ENCODE peak calls at places on chromosomes 3 and 15, in five cellular contexts. E is endodermal cell, O is bronchial epithelial cell, U is ovary, P is NT2/D1. W is an unnamed sample.
A peak's percentile ranks its signal among the peaks of the same experiment; 100 is the strongest.

GRCh38 chr3:185362850-185363661 is at the start of gene MAP3K13:
- DNase-seq in E (peak; percentile 91), O (peak; percentile 95), U (peak; percentile 56), P (peak; percentile 79), W (peak; percentile 85)

GRCh38 chr3:114035896-114036295 is 20.4 kb downstream of the CCDC191 start:
- DNase-seq in E (no peak), O (no peak), U (no peak), P (no peak), W (no peak)

GRCh38 chr3:160114352-160114751 is 110.9 kb upstream of the C3orf80 start:
- DNase-seq in E (no peak), O (no peak), U (no peak), P (no peak), W (no peak)

GRCh38 chr15:69056365-69056764 is 41.9 kb downstream of the NOX5 start:
- DNase-seq in E (peak; percentile 70), O (peak; percentile 68), U (no peak), P (no peak), W (no peak)

GRCh38 chr3:5053021-5053831 is 68.9 kb upstream of the ARL8B start:
- DNase-seq in E (no peak), O (peak; percentile 33), U (no peak), P (no peak), W (no peak)

GRCh38 chr3:147915057-147915456 is 505.9 kb downstream of the ZIC1 start:
- DNase-seq in E (no peak), O (no peak), U (no peak), P (no peak), W (no peak)

GRCh38 chr15:89074402-89075012 is 13.7 kb upstream of the ABHD2 start:
- DNase-seq in E (no peak), O (no peak), U (no peak), P (no peak), W (no peak)

GRCh38 chr3:64377942-64378341 is 152.7 kb upstream of the PRICKLE2 start:
- DNase-seq in E (no peak), O (no peak), U (no peak), P (no peak), W (no peak)

GRCh38 chr15:89531796-89532537 is 35.6 kb upstream of the RHCG start:
- DNase-seq in E (no peak), O (peak; percentile 84), U (no peak), P (no peak), W (no peak)

GRCh38 chr15:71332605-71333004 is 217.3 kb downstream of the THSD4 start:
- DNase-seq in E (no peak), O (no peak), U (no peak), P (no peak), W (no peak)

DNA sequence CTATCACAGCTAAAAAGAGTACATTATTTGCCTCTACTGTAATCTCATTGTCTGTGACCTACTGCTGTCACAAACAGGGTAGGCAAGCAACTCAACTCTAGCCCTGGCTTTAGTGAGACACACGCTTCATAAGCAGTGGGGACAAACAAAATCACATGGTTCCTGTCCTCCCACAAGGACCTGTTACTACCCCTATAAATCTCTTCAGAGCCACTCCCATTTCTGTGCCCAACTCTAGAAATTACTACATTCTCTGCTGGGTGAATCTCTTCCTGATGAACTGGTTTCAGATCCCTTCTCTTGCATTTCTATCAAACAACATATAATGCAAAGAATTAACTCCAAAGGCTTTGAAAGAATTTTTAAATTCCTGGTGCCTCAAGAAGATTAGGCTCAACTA is 117.3 kb downstream of the DMXL2 start:
- DNase-seq in E (no peak), O (no peak), U (no peak), P (no peak), W (no peak)
- H3K27me3 ChIP-seq in E (no peaks in the 10 kb centered on the region), O (no peaks in the 10 kb centered on the region), U (no peaks in the 10 kb centered on the region), P (no peaks in the 10 kb centered on the region), W (no peaks in the 10 kb centered on the region)

DNA sequence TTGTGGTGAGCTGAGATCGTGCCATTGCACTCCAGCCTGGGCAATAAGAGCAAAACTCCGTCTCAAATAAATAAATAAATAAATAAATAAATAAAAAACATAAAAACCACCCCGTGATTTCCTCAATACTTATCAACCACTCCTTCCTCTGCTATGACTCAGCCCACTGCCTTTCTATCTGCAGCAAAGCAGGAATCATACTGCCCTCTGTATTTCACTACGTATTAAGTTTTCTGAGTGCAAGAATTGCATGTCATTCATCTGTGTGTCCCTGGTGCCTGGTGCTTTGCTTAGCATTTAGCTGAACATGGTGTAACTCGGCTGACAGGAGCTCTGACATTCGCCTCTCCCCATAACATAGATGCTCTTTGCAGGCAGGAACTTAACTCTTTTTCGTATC is 7.1 kb downstream of the LSG1 start:
- DNase-seq in E (no peak), O (no peak), U (no peak), P (no peak), W (no peak)
- H3K4me3 ChIP-seq in E (no peak overlapping the region), O (no peak overlapping the region), U (no peak overlapping the region), P (no peak overlapping the region), W (no peak overlapping the region)

GRCh38 chr3:52663098-52663497 is 22.6 kb downstream of the PBRM1 start:
- DNase-seq in E (no peak), O (no peak), U (no peak), P (no peak), W (no peak)
- H3K36me3 ChIP-seq in E (peaks cover 79% of the 10 kb centered on the region), O (peaks cover 20% of the 10 kb centered on the region), U (no peaks in the 10 kb centered on the region), P (peaks cover 82% of the 10 kb centered on the region), W (peaks cover 8% of the 10 kb centered on the region)

GRCh38 chr3:25503758-25504157 is 75.7 kb downstream of the RARB start:
- DNase-seq in E (no peak), O (no peak), U (no peak), P (no peak), W (no peak)
- H3K27me3 ChIP-seq in E (no peaks in the 10 kb centered on the region), O (no peaks in the 10 kb centered on the region), U (no peaks in the 10 kb centered on the region), P (no peaks in the 10 kb centered on the region), W (no peaks in the 10 kb centered on the region)

DNA sequence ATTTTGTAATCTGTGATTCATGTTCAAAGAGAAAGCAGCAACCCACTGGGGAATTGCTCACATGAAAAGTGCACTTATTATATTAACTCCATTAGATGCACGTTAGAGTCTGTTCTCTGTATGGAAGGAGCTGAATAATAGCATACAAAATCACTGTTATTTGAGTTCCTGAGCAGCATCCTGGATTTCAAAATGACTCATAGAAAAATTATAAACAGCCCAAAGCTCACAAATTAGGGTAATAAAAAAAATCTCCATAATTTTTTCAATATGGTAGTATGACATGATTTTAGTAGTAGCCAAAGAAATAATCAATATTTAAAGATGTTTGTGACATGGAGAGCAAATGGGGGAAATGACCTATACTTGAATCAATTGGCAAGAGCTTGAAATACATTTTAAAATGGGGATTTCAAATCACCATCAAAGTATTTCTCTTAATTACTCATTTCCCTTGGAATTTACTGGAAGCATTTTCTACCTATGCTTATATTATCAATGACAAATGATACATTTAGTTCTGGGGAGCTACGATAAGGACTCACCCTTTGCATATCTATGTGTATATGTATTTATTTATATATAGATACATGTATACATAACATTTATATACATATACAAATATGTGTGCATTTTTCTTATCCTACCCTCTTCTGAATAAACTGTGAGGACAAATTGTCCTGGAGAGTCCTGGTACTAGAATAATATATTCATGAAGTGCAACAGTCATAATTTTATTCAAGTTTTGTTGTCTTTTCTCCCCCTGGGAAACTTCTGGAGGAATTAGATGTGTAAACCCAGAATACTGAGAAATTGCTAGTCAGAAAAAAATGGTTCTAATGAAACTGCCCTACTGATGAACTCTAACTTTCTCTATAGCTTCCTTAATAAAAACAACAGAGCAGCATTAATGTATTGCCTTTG is 116.3 kb downstream of the RPL22L1 start:
- DNase-seq in E (no peak), O (peak; percentile 55), U (no peak), P (no peak), W (no peak)
- H3K4me3 ChIP-seq in E (no peak overlapping the region), O (no peak overlapping the region), U (no peak overlapping the region), P (no peak overlapping the region), W (no peak overlapping the region)

GRCh38 chr3:8610961-8611360 is 33.6 kb downstream of the SSUH2 start:
- DNase-seq in E (peak; percentile 40), O (no peak), U (no peak), P (no peak), W (no peak)
- H3K36me3 ChIP-seq in E (no peaks in the 10 kb centered on the region), O (no peaks in the 10 kb centered on the region), U (no peaks in the 10 kb centered on the region), P (peaks cover 6% of the 10 kb centered on the region), W (no peaks in the 10 kb centered on the region)

GRCh38 chr15:37140531-37141053 is 40.2 kb upstream of the MEIS2 start:
- DNase-seq in E (no peak), O (peak; percentile 46), U (no peak), P (no peak), W (no peak)

GRCh38 chr15:37143351-37143750 is 43.0 kb upstream of the MEIS2 start:
- DNase-seq in E (no peak), O (no peak), U (no peak), P (no peak), W (no peak)

GRCh38 chr15:37138586-37138985 is 38.2 kb upstream of the MEIS2 start:
- DNase-seq in E (no peak), O (no peak), U (no peak), P (no peak), W (no peak)

GRCh38 chr15:37137221-37137620 is 36.9 kb upstream of the MEIS2 start:
- DNase-seq in E (no peak), O (no peak), U (no peak), P (no peak), W (no peak)

GRCh38 chr15:37142371-37142770 is 42.0 kb upstream of the MEIS2 start:
- DNase-seq in E (no peak), O (peak; percentile 86), U (no peak), P (no peak), W (no peak)
- H3K27me3 ChIP-seq in E (no peaks in the 10 kb centered on the region), O (no peaks in the 10 kb centered on the region), U (no peaks in the 10 kb centered on the region), P (no peaks in the 10 kb centered on the region), W (no peaks in the 10 kb centered on the region)